ENCODE peak calls at places on chromosomes 2 and 18, in five cellular contexts. One of them, this sample, is unnamed.

GRCh38 chr2:17311771-17312511 is 206.3 kb downstream of the RAD51AP2 start:
- DNase-seq in retina: no peak
- DNase-seq in activated T-helper 2 cell treated with anti-CD3 and anti-CD28 coated beads, Interferon-gamma antibody, Interleukin-2, Interleukin-4, amounts not matched to agents 10 μg/mL and 5 μg/mL and 100 μg/mL, durations not matched to agents 14 hours and 24 hours and 36 hours: no peak
- DNase-seq in pons: no peak
- DNase-seq in iris pigment epithelial cell: peak; percentile 30
- DNase-seq in this sample: no peak

GRCh38 chr2:160516547-160517365 is 23.1 kb upstream of the RBMS1 start:
- DNase-seq in pons: no peak
- DNase-seq in retina: no peak
- DNase-seq in iris pigment epithelial cell: peak; percentile 68
- DNase-seq in activated T-helper 2 cell treated with anti-CD3 and anti-CD28 coated beads, Interferon-gamma antibody, Interleukin-2, Interleukin-4, amounts not matched to agents 10 μg/mL and 5 μg/mL and 100 μg/mL, durations not matched to agents 14 hours and 24 hours and 36 hours: no peak
- DNase-seq in this sample: no peak

GRCh38 chr2:149562304-149562703 is 25.3 kb downstream of the MMADHC start:
- DNase-seq in retina: peak; percentile 3
- DNase-seq in activated T-helper 2 cell treated with anti-CD3 and anti-CD28 coated beads, Interferon-gamma antibody, Interleukin-2, Interleukin-4, amounts not matched to agents 10 μg/mL and 5 μg/mL and 100 μg/mL, durations not matched to agents 14 hours and 24 hours and 36 hours: no peak
- DNase-seq in pons: no peak
- DNase-seq in iris pigment epithelial cell: peak; percentile 61
- DNase-seq in this sample: no peak

GRCh38 chr2:47072018-47072691 is 83.0 kb downstream of the STPG4 start:
- DNase-seq in retina: peak; percentile 93
- DNase-seq in activated T-helper 2 cell treated with anti-CD3 and anti-CD28 coated beads, Interferon-gamma antibody, Interleukin-2, Interleukin-4, amounts not matched to agents 10 μg/mL and 5 μg/mL and 100 μg/mL, durations not matched to agents 14 hours and 24 hours and 36 hours: no peak
- DNase-seq in pons: peak; percentile 82
- DNase-seq in iris pigment epithelial cell: peak; percentile 76
- DNase-seq in this sample: no peak

GRCh38 chr2:170820647-170821630 is 4.3 kb downstream of the GAD1 start:
- DNase-seq in iris pigment epithelial cell: no peak
- DNase-seq in activated T-helper 2 cell treated with anti-CD3 and anti-CD28 coated beads, Interferon-gamma antibody, Interleukin-2, Interleukin-4, amounts not matched to agents 10 μg/mL and 5 μg/mL and 100 μg/mL, durations not matched to agents 14 hours and 24 hours and 36 hours: no peak
- DNase-seq in pons: no peak
- DNase-seq in retina: no peak
- DNase-seq in this sample: no peak

GRCh38 chr2:119247844-119248271 is 24.2 kb downstream of the STEAP3 start:
- DNase-seq in retina: no peak
- DNase-seq in pons: no peak
- DNase-seq in iris pigment epithelial cell: no peak
- DNase-seq in activated T-helper 2 cell treated with anti-CD3 and anti-CD28 coated beads, Interferon-gamma antibody, Interleukin-2, Interleukin-4, amounts not matched to agents 10 μg/mL and 5 μg/mL and 100 μg/mL, durations not matched to agents 14 hours and 24 hours and 36 hours: no peak
- DNase-seq in this sample: no peak

GRCh38 chr2:196170681-196171247 is 614 bp downstream of the STK17B start:
- DNase-seq in iris pigment epithelial cell: peak; percentile 59
- DNase-seq in retina: peak; percentile 78
- DNase-seq in pons: no peak
- DNase-seq in activated T-helper 2 cell treated with anti-CD3 and anti-CD28 coated beads, Interferon-gamma antibody, Interleukin-2, Interleukin-4, amounts not matched to agents 10 μg/mL and 5 μg/mL and 100 μg/mL, durations not matched to agents 14 hours and 24 hours and 36 hours: no peak
- DNase-seq in this sample: no peak

GRCh38 chr2:238227587-238228032 is 12.2 kb downstream of the HES6 start:
- DNase-seq in retina: no peak
- DNase-seq in activated T-helper 2 cell treated with anti-CD3 and anti-CD28 coated beads, Interferon-gamma antibody, Interleukin-2, Interleukin-4, amounts not matched to agents 10 μg/mL and 5 μg/mL and 100 μg/mL, durations not matched to agents 14 hours and 24 hours and 36 hours: no peak
- DNase-seq in pons: no peak
- DNase-seq in iris pigment epithelial cell: no peak
- DNase-seq in this sample: no peak

GRCh38 chr2:219243291-219243761 is 1.9 kb downstream of the GLB1L start:
- DNase-seq in retina: no peak
- DNase-seq in pons: no peak
- DNase-seq in activated T-helper 2 cell treated with anti-CD3 and anti-CD28 coated beads, Interferon-gamma antibody, Interleukin-2, Interleukin-4, amounts not matched to agents 10 μg/mL and 5 μg/mL and 100 μg/mL, durations not matched to agents 14 hours and 24 hours and 36 hours: no peak
- DNase-seq in iris pigment epithelial cell: peak; percentile 65
- DNase-seq in this sample: no peak

GRCh38 chr2:216086207-216086893 is 4.6 kb downstream of the TMEM169 start:
- DNase-seq in retina: no peak
- DNase-seq in iris pigment epithelial cell: no peak
- DNase-seq in pons: no peak
- DNase-seq in activated T-helper 2 cell treated with anti-CD3 and anti-CD28 coated beads, Interferon-gamma antibody, Interleukin-2, Interleukin-4, amounts not matched to agents 10 μg/mL and 5 μg/mL and 100 μg/mL, durations not matched to agents 14 hours and 24 hours and 36 hours: no peak
- DNase-seq in this sample: no peak

GRCh38 chr18:36728345-36728744 is 100.5 kb downstream of the TPGS2 start:
- DNase-seq in retina: no peak
- DNase-seq in activated T-helper 2 cell treated with anti-CD3 and anti-CD28 coated beads, Interferon-gamma antibody, Interleukin-2, Interleukin-4, amounts not matched to agents 10 μg/mL and 5 μg/mL and 100 μg/mL, durations not matched to agents 14 hours and 24 hours and 36 hours: no peak
- DNase-seq in pons: no peak
- DNase-seq in iris pigment epithelial cell: no peak
- DNase-seq in this sample: no peak

GRCh38 chr2:106956879-106957278 is 70.9 kb upstream of the ST6GAL2 start:
- DNase-seq in pons: no peak
- DNase-seq in retina: no peak
- DNase-seq in iris pigment epithelial cell: peak; percentile 98
- DNase-seq in activated T-helper 2 cell treated with anti-CD3 and anti-CD28 coated beads, Interferon-gamma antibody, Interleukin-2, Interleukin-4, amounts not matched to agents 10 μg/mL and 5 μg/mL and 100 μg/mL, durations not matched to agents 14 hours and 24 hours and 36 hours: no peak
- DNase-seq in this sample: peak; percentile 6

GRCh38 chr2:239523944-239524310 is 123.1 kb upstream of the HDAC4 start:
- DNase-seq in pons: no peak
- DNase-seq in retina: no peak
- DNase-seq in activated T-helper 2 cell treated with anti-CD3 and anti-CD28 coated beads, Interferon-gamma antibody, Interleukin-2, Interleukin-4, amounts not matched to agents 10 μg/mL and 5 μg/mL and 100 μg/mL, durations not matched to agents 14 hours and 24 hours and 36 hours: no peak
- DNase-seq in iris pigment epithelial cell: peak; percentile 3
- DNase-seq in this sample: no peak

GRCh38 chr2:19753818-19754217 is 148.0 kb downstream of the TTC32 start:
- DNase-seq in iris pigment epithelial cell: no peak
- DNase-seq in activated T-helper 2 cell treated with anti-CD3 and anti-CD28 coated beads, Interferon-gamma antibody, Interleukin-2, Interleukin-4, amounts not matched to agents 10 μg/mL and 5 μg/mL and 100 μg/mL, durations not matched to agents 14 hours and 24 hours and 36 hours: no peak
- DNase-seq in pons: no peak
- DNase-seq in retina: no peak
- DNase-seq in this sample: no peak